ENCODE peak calls at places on chromosomes 4 and X, in ten cellular contexts. H, Z, D, R, B, Q, S, P, K and I are unnamed samples.

GRCh38 chr4:15714616-15715015 is 11.8 kb downstream of the BST1 start:
- DNase-seq in R (peak), Q (no peak), H (no peak), B (no peak), S (no peak), P (no peak), K (no peak), Z (no peak), D (no peak), I (no peak)

GRCh38 chrX:2351321-2351720 is 149.5 kb downstream of the DHRSX start:
- DNase-seq in Q (no peak), P (peak), Z (no peak), S (no peak), D (no peak), R (no peak), B (no peak), K (no peak), H (no peak), I (no peak)

GRCh38 chr4:14532436-14532835 is 469.8 kb upstream of the CPEB2 start:
- DNase-seq in R (no peak), Z (no peak), H (no peak), S (no peak), B (no peak), Q (peak), K (no peak), P (no peak), D (no peak), I (no peak)

GRCh38 chr4:120843840-120844527 is 78.5 kb downstream of the PRDM5 start:
- DNase-seq in Z (no peak), D (no peak), B (peak), H (no peak), K (no peak), Q (peak), R (no peak), S (no peak), P (no peak), I (no peak)

GRCh38 chr4:172666711-172667368 is 501.8 kb upstream of the GALNT7 start:
- DNase-seq in Z (no peak), H (no peak), R (no peak), S (no peak), K (no peak), Q (no peak), B (no peak), P (no peak), D (no peak), I (no peak)

GRCh38 chr4:72592076-72592475 is 23.1 kb upstream of the ADAMTS3 start:
- DNase-seq in K (no peak), Z (no peak), P (no peak), R (no peak), D (no peak), H (no peak), Q (no peak), S (no peak), B (no peak), I (no peak)

GRCh38 chr4:76434901-76435688 is at the start of gene SHROOM3:
- DNase-seq in S (no peak), Q (no peak), R (peak), K (no peak), Z (no peak), H (no peak), B (no peak), D (no peak), P (no peak), I (no peak)

GRCh38 chr4:99615210-99615834 is 40.7 kb downstream of the MTTP start:
- DNase-seq in R (peak), D (no peak), B (no peak), K (no peak), H (no peak), Q (no peak), P (no peak), S (no peak), Z (no peak), I (no peak)

GRCh38 chr4:74205046-74205445 is 47.1 kb downstream of the MTHFD2L start:
- DNase-seq in H (no peak), Q (no peak), P (no peak), K (no peak), R (no peak), Z (no peak), B (no peak), D (no peak), S (no peak), I (no peak)

GRCh38 chr4:75769044-75769443 is 44.7 kb downstream of the USO1 start:
- DNase-seq in D (no peak), Q (no peak), H (no peak), B (no peak), P (peak), K (no peak), S (no peak), Z (no peak), R (no peak), I (no peak)

GRCh38 chr4:3220586-3221494 is 28.1 kb upstream of the MSANTD1 start:
- DNase-seq in P (no peak), B (no peak), Z (no peak), R (peak), D (no peak), H (no peak), Q (no peak), K (no peak), S (no peak), I (no peak)

GRCh38 chr4:98261291-98262271 is at the start of gene RAP1GDS1:
- DNase-seq in R (peak), D (peak), H (peak), S (peak), B (peak), Z (no peak), P (peak), K (peak), Q (peak), I (peak)

GRCh38 chrX:16946361-16946964 is at the start of gene REPS2:
- DNase-seq in B (peak), R (peak), D (peak), H (peak), Z (peak), S (peak), K (peak), Q (peak), P (peak), I (peak)

GRCh38 chr4:5998333-5998936 is 19.8 kb downstream of the C4orf50 start:
- DNase-seq in R (peak), K (peak), Z (peak), S (no peak), Q (peak), B (peak), D (peak), H (peak), P (peak), I (peak)

GRCh38 chrX:149512225-149512885 is 7.2 kb upstream of the IDS start:
- DNase-seq in Q (peak), K (peak), R (peak), D (peak), H (peak), B (peak), Z (no peak), P (no peak), S (no peak), I (peak)

GRCh38 chrX:101391831-101392230 is 1.0 kb downstream of the RPL36A start:
- DNase-seq in Q (no peak), R (no peak), B (no peak), K (no peak), D (no peak), H (no peak), P (no peak), S (no peak), Z (no peak), I (no peak)

GRCh38 chr4:69957209-69957608 is 8.3 kb downstream of the CSN2 start:
- DNase-seq in S (no peak), B (no peak), H (no peak), P (no peak), Q (no peak), K (no peak), R (no peak), Z (no peak), D (no peak), I (no peak)

GRCh38 chrX:118219866-118220265 is 103.3 kb upstream of the KLHL13 start:
- DNase-seq in R (no peak), H (no peak), S (no peak), Q (peak), D (no peak), P (no peak), B (no peak), K (no peak), Z (no peak), I (no peak)

GRCh38 chrX:32137525-32137924 is 1065.7 kb upstream of the FTHL17 start:
- DNase-seq in K (no peak), Z (no peak), D (no peak), H (no peak), R (no peak), B (no peak), S (no peak), P (no peak), Q (no peak), I (no peak)

GRCh38 chr4:75916091-75916661 is 13.9 kb upstream of the PPEF2 start:
- DNase-seq in R (no peak), H (no peak), K (no peak), D (peak), P (no peak), Z (peak), Q (peak), B (peak), S (no peak), I (peak)

GRCh38 chr4:107519057-107519456 is 201.0 kb downstream of the PAPSS1 start:
- DNase-seq in Z (peak), B (no peak), K (no peak), R (no peak), S (no peak), P (peak), D (no peak), H (no peak), Q (no peak), I (no peak)

GRCh38 chr4:170022211-170022610 is 4.0 kb downstream of the MFAP3L start:
- DNase-seq in R (no peak), H (no peak), D (no peak), Q (no peak), P (no peak), S (no peak), B (peak), Z (no peak), K (no peak), I (no peak)

GRCh38 chrX:136765957-136766356 is 14.8 kb downstream of the ARHGEF6 start:
- DNase-seq in S (no peak), Q (no peak), R (no peak), H (no peak), K (no peak), P (no peak), Z (no peak), B (no peak), D (no peak), I (no peak)

GRCh38 chrX:23784487-23785301 is 1.7 kb downstream of the SAT1 start:
- DNase-seq in S (no peak), K (no peak), R (no peak), Q (no peak), P (peak), H (no peak), B (no peak), Z (no peak), D (no peak), I (no peak)

GRCh38 chrX:52933976-52934703 is 24.2 kb downstream of the FAM156A start:
- DNase-seq in K (no peak), Z (no peak), Q (no peak), B (peak), R (no peak), P (no peak), S (no peak), H (no peak), D (no peak), I (no peak)

GRCh38 chr4:139942284-139942683 is 211.7 kb downstream of the MAML3 start:
- DNase-seq in K (no peak), Q (no peak), H (no peak), S (no peak), P (no peak), Z (no peak), D (no peak), R (no peak), B (no peak), I (no peak)

GRCh38 chrX:253451-254297 is 27.5 kb upstream of the PLCXD1 start:
- DNase-seq in Z (no peak), S (no peak), H (no peak), D (no peak), B (no peak), K (no peak), Q (no peak), R (no peak), P (no peak), I (no peak)